ENCODE peak calls at places on chromosomes 12 and 14, in six cellular contexts. One of them, this sample, is unnamed.

GRCh38 chr14:88185843-88186242 is 137.2 kb downstream of the KCNK10 start:
- DNase-seq in cardiac muscle cell: no peak
- DNase-seq in NCI-H1105 treated with DMSO at 0.1 percent for 48 hours: no peak
- DNase-seq in NCI-H1092 treated with DMSO at 0.1 percent for 48 hours: no peak
- DNase-seq in amygdala: no peak
- DNase-seq in cardiac fibroblast: no peak
- DNase-seq in this sample: no peak

GRCh38 chr12:1252758-1253157 is 261.7 kb downstream of the ERC1 start:
- DNase-seq in cardiac muscle cell: no peak
- DNase-seq in NCI-H1105 treated with DMSO at 0.1 percent for 48 hours: no peak
- DNase-seq in NCI-H1092 treated with DMSO at 0.1 percent for 48 hours: no peak
- DNase-seq in amygdala: no peak
- DNase-seq in cardiac fibroblast: no peak
- DNase-seq in this sample: peak; percentile 1

GRCh38 chr12:112170376-112170775 is 45.0 kb downstream of the TRAFD1 start:
- DNase-seq in cardiac muscle cell: no peak
- DNase-seq in NCI-H1105 treated with DMSO at 0.1 percent for 48 hours: no peak
- DNase-seq in NCI-H1092 treated with DMSO at 0.1 percent for 48 hours: no peak
- DNase-seq in amygdala: no peak
- DNase-seq in cardiac fibroblast: peak; percentile 16
- DNase-seq in this sample: no peak

GRCh38 chr14:68506021-68506644 is 286.7 kb downstream of the ZFP36L1 start:
- DNase-seq in cardiac muscle cell: no peak
- DNase-seq in NCI-H1105 treated with DMSO at 0.1 percent for 48 hours: no peak
- DNase-seq in NCI-H1092 treated with DMSO at 0.1 percent for 48 hours: no peak
- DNase-seq in amygdala: no peak
- DNase-seq in cardiac fibroblast: peak; percentile 56
- DNase-seq in this sample: no peak

GRCh38 chr12:56645201-56645716 is 525 bp downstream of the ATP5F1B start:
- DNase-seq in cardiac muscle cell: peak; percentile 21
- DNase-seq in NCI-H1105 treated with DMSO at 0.1 percent for 48 hours: no peak
- DNase-seq in NCI-H1092 treated with DMSO at 0.1 percent for 48 hours: peak; percentile 18
- DNase-seq in amygdala: no peak
- DNase-seq in cardiac fibroblast: no peak
- DNase-seq in this sample: no peak

GRCh38 chr14:102998393-102998792 is 59.0 kb downstream of the CDC42BPB start:
- DNase-seq in cardiac muscle cell: no peak
- DNase-seq in NCI-H1105 treated with DMSO at 0.1 percent for 48 hours: no peak
- DNase-seq in NCI-H1092 treated with DMSO at 0.1 percent for 48 hours: no peak
- DNase-seq in amygdala: no peak
- DNase-seq in cardiac fibroblast: no peak
- DNase-seq in this sample: no peak

GRCh38 chr12:27081668-27082091 is 698 bp downstream of the C12orf71 start:
- DNase-seq in cardiac muscle cell: no peak
- DNase-seq in NCI-H1105 treated with DMSO at 0.1 percent for 48 hours: no peak
- DNase-seq in NCI-H1092 treated with DMSO at 0.1 percent for 48 hours: no peak
- DNase-seq in amygdala: no peak
- DNase-seq in cardiac fibroblast: peak; percentile 58
- DNase-seq in this sample: no peak

GRCh38 chr12:6917491-6918231 is 3.3 kb downstream of the ENO2 start:
- DNase-seq in cardiac muscle cell: no peak
- DNase-seq in NCI-H1105 treated with DMSO at 0.1 percent for 48 hours: no peak
- DNase-seq in NCI-H1092 treated with DMSO at 0.1 percent for 48 hours: no peak
- DNase-seq in amygdala: no peak
- DNase-seq in cardiac fibroblast: no peak
- DNase-seq in this sample: no peak

GRCh38 chr14:59301354-59301753 is 112.9 kb downstream of the DAAM1 start:
- DNase-seq in cardiac muscle cell: no peak
- DNase-seq in NCI-H1105 treated with DMSO at 0.1 percent for 48 hours: no peak
- DNase-seq in NCI-H1092 treated with DMSO at 0.1 percent for 48 hours: no peak
- DNase-seq in amygdala: no peak
- DNase-seq in cardiac fibroblast: no peak
- DNase-seq in this sample: no peak

GRCh38 chr12:71321130-71321529 is 118.5 kb upstream of the LGR5 start:
- DNase-seq in cardiac muscle cell: no peak
- DNase-seq in NCI-H1105 treated with DMSO at 0.1 percent for 48 hours: no peak
- DNase-seq in NCI-H1092 treated with DMSO at 0.1 percent for 48 hours: no peak
- DNase-seq in amygdala: no peak
- DNase-seq in cardiac fibroblast: no peak
- DNase-seq in this sample: no peak

This sample was measured in NCI-H2227 treated with DMSO at 0.1 percent for 48 hours.